ENCODE peak calls at places on chromosome 17, in six cellular contexts. G is K562, I is right cardiac atrium, E is left ventricle myocardium inferior, T is AG04450, A is kidney. W is an unnamed sample.

GRCh38 chr17:29195465-29196081 is 15.4 kb upstream of the MYO18A start:
- DNase-seq in T (no peak), E (no peak), G (no peak), I (no peak), A (no peak), W (peak)

GRCh38 chr17:28057731-28058246 is 15.3 kb downstream of the NLK start:
- DNase-seq in G (no peak), A (no peak), I (no peak), T (peak), E (no peak), W (peak)

GRCh38 chr17:7043544-7044268 is at the start of gene SLC16A11:
- DNase-seq in G (no peak), T (no peak), I (peak), E (peak), A (peak), W (no peak)

GRCh38 chr17:7932483-7932891 is 481 bp downstream of the CNTROB start:
- DNase-seq in I (peak), E (no peak), A (no peak), T (no peak), G (no peak), W (peak)

GRCh38 chr17:15090533-15090932 is 174.6 kb downstream of the PMP22 start:
- DNase-seq in I (no peak), T (no peak), G (no peak), E (no peak), A (no peak), W (no peak)

GRCh38 chr17:49995055-49995738 is at the start of gene DLX3:
- DNase-seq in A (peak), G (no peak), I (peak), T (no peak), E (peak), W (peak)

GRCh38 chr17:2872282-2872681 is 76.0 kb downstream of the RAP1GAP2 start:
- DNase-seq in E (no peak), T (no peak), A (no peak), I (no peak), G (no peak), W (no peak)

GRCh38 chr17:10737168-10737622 is 7.4 kb upstream of the TMEM220 start:
- DNase-seq in A (no peak), E (peak), I (no peak), G (peak), T (peak), W (peak)

GRCh38 chr17:20141201-20141999 is 132.2 kb downstream of the SPECC1 start:
- DNase-seq in T (no peak), I (no peak), G (no peak), E (no peak), A (no peak), W (no peak)

GRCh38 chr17:58364270-58364942 is 12.4 kb upstream of the SUPT4H1 start:
- DNase-seq in E (no peak), G (peak), I (no peak), A (no peak), T (no peak), W (peak)

GRCh38 chr17:48627625-48628510 is 1.7 kb upstream of the HOXB9 start:
- DNase-seq in E (no peak), G (no peak), I (no peak), A (no peak), T (no peak), W (no peak)

GRCh38 chr17:9199474-9200196 is 178.3 kb downstream of the NTN1 start:
- DNase-seq in E (peak), I (peak), A (peak), G (peak), T (no peak), W (no peak)

GRCh38 chr17:27295945-27296344 is 2.0 kb downstream of the WSB1 start:
- DNase-seq in I (no peak), T (no peak), A (no peak), E (no peak), G (no peak), W (no peak)

GRCh38 chr17:35345926-35346771 is 27.3 kb downstream of the SLFN11 start:
- DNase-seq in E (peak), G (no peak), I (peak), T (no peak), A (peak), W (peak)

GRCh38 chr17:82394296-82394695 is 22.7 kb downstream of the UTS2R start:
- DNase-seq in T (no peak), A (peak), I (peak), G (no peak), E (no peak), W (no peak)

GRCh38 chr17:42421479-42422332 is 1.4 kb downstream of the CAVIN1 start:
- DNase-seq in A (peak), G (peak), I (peak), T (no peak), E (peak), W (peak)

GRCh38 chr17:6797718-6798351 is 21.8 kb downstream of the FBXO39 start:
- DNase-seq in T (no peak), E (no peak), I (no peak), G (no peak), A (no peak), W (peak)

GRCh38 chr17:62757518-62757951 is 50.6 kb downstream of the MARCHF10 start:
- DNase-seq in T (no peak), E (no peak), I (no peak), A (no peak), G (no peak), W (no peak)

GRCh38 chr17:76270770-76271668 is 5.9 kb downstream of the UBALD2 start:
- DNase-seq in E (no peak), G (no peak), I (no peak), A (no peak), T (no peak), W (no peak)

GRCh38 chr17:10119203-10120112 is 78.9 kb downstream of the GAS7 start:
- DNase-seq in I (peak), E (peak), G (no peak), A (peak), T (no peak), W (peak)

GRCh38 chr17:75808905-75809621 is 24.5 kb downstream of the UNK start:
- DNase-seq in E (peak), G (no peak), I (peak), A (no peak), T (no peak), W (peak)

GRCh38 chr17:63550816-63551639 is 751 bp downstream of the DCAF7 start:
- DNase-seq in I (no peak), A (no peak), T (no peak), E (no peak), G (peak), W (peak)

GRCh38 chr17:68533887-68534700 is 21.9 kb downstream of the PRKAR1A start:
- DNase-seq in I (no peak), T (no peak), G (no peak), E (no peak), A (no peak), W (no peak)

GRCh38 chr17:2214047-2214717 is 89.4 kb downstream of the SMG6 start:
- DNase-seq in A (peak), E (peak), T (peak), G (peak), I (peak), W (no peak)

GRCh38 chr17:68318103-68318991 is 27.1 kb downstream of the ARSG start:
- DNase-seq in T (no peak), I (no peak), G (no peak), A (no peak), E (no peak), W (peak)

GRCh38 chr17:60899115-60899514 is 221.5 kb downstream of the BCAS3 start:
- DNase-seq in I (no peak), T (no peak), G (no peak), E (no peak), A (no peak), W (no peak)

GRCh38 chr17:44661835-44662234 is 5.6 kb downstream of the MEIOC start:
- DNase-seq in E (no peak), I (no peak), A (no peak), T (no peak), G (no peak), W (no peak)

GRCh38 chr17:42103221-42103954 is 5.1 kb upstream of the ZNF385C start:
- DNase-seq in G (no peak), T (no peak), A (no peak), I (no peak), E (no peak), W (no peak)

GRCh38 chr17:74812109-74812864 is 36.1 kb upstream of the NAT9 start:
- DNase-seq in G (no peak), A (no peak), I (no peak), T (no peak), E (peak), W (no peak)

GRCh38 chr17:42578282-42578869 is 847 bp upstream of the PSMC3IP start:
- DNase-seq in I (peak), E (peak), T (no peak), A (peak), G (peak), W (peak)

DNA sequence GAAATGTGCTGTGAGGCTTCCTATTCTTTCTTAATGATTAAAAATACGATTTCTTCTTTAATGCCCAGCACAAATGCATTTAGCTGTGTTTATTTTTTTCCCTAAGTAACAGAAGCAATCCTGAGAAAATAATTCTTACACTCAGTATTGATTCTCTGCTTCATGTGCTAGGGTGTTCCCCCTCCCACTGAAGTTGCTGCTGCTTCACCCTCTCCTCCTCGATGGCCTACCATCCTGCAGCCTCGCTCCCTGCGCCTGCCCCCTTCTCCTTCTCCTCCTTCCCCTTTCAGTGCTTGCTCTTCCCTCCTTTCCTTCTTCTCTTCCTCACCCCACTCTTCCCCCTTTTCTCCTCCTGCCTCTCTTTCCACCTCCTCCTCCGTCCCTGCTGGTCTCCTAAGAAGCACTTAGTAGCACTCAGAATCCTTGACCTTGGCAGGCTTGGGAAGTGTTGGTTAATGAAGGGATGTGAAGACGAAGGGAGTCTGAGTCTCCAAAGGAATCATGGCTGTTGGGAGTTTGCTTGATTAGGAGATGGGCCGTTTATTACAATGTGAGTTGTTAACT is 119.7 kb downstream of the RPTOR start:
- DNase-seq in E (no peak), A (no peak), I (no peak), T (no peak), G (no peak), W (no peak)
- H3K27ac ChIP-seq in E (no peak), A (no peak), I (no peak), T (peak), G (no peak), W (no peak)

GRCh38 chr17:55266958-55267688 is 2.4 kb downstream of the HLF start:
- DNase-seq in G (no peak), T (no peak), A (no peak), E (no peak), I (no peak), W (no peak)
- H3K27ac ChIP-seq in G (no peak), T (no peak), A (peak), E (peak), I (peak), W (no peak)

GRCh38 chr17:46198233-46198632 is 5.0 kb upstream of the KANSL1 start:
- DNase-seq in G (no peak), E (no peak), T (no peak), I (no peak), A (no peak), W (no peak)
- H3K27ac ChIP-seq in G (no peak), E (no peak), T (no peak), I (no peak), A (no peak), W (no peak)

GRCh38 chr17:55577011-55577586 is 65.8 kb upstream of the SMIM36 start:
- DNase-seq in A (peak), E (peak), I (peak), G (no peak), T (no peak), W (peak)
- H3K27ac ChIP-seq in A (peak), E (peak), I (peak), G (peak), T (peak), W (peak)

DNA sequence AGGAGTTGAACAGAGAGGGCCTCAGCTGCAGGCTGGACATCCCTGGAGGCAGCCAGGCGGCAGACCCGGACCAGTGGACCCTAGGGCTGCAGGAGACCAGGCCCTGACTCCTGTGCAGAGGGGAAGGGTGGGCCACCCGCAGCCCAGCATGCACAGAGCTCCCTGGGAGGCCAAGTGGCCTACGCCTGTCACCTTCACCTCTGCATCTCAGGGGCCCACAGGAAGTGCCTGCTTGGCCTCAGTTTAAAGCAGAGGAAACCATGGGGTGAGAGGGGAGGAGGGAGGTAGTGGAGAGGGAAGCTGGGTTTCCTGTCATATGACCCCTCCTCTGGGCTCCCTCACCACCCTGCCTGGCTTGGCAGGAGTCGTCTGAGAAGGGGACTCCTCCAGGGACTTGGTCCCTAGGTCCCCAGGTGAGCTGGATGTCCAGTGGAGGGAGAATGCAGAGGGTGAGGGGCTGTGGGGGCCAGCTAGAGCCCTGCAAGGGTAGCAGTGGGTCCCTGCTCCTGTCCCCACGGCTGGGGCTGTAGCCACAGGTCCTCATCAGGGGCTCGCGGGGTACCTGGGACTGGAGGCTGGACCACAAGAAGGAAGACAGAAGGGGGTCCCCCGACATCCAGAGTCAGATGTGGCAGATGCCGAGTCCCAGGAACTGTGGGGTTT is at the start of gene TMC8:
- DNase-seq in A (peak), I (peak), E (no peak), T (no peak), G (no peak), W (no peak)
- H3K27ac ChIP-seq in A (peak), I (no peak), E (peak), T (no peak), G (peak), W (no peak)

GRCh38 chr17:31279401-31279800 is 17.6 kb downstream of the OMG start:
- DNase-seq in T (no peak), I (no peak), A (no peak), E (no peak), G (no peak), W (no peak)
- H3K27ac ChIP-seq in T (no peak), I (no peak), A (no peak), E (no peak), G (no peak), W (no peak)

W was measured in mammary epithelial cell.